ENCODE peak calls at places on chromosomes 3 and 15, in four cellular contexts. B, Z, R and P are unnamed samples.
A peak's percentile ranks its signal among the peaks of the same experiment; 100 is the strongest.

GRCh38 chr3:156180077-156180476 is 59.7 kb downstream of the KCNAB1 start:
- DNase-seq in R (no peak), B (no peak), Z (no peak), P (no peak)

GRCh38 chr3:11390411-11391171 is 118.4 kb downstream of the ATG7 start:
- DNase-seq in R (no peak), Z (no peak), B (no peak), P (no peak)

GRCh38 chr15:71278989-71279756 is 163.9 kb downstream of the THSD4 start:
- DNase-seq in B (no peak), Z (peak; percentile 94), R (peak; percentile 78), P (peak; percentile 42)

GRCh38 chr3:22276351-22276750 is 525.3 kb upstream of the ZNF385D start:
- DNase-seq in R (no peak), B (no peak), Z (no peak), P (no peak)

GRCh38 chr3:45226206-45226915 is at the start of gene TMEM158:
- DNase-seq in Z (peak; percentile 84), R (peak; percentile 86), B (peak; percentile 72), P (peak; percentile 41)

GRCh38 chr3:170740726-170741591 is 129.0 kb downstream of the RPL22L1 start:
- DNase-seq in B (no peak), R (peak; percentile 28), Z (peak; percentile 70), P (no peak)

GRCh38 chr15:72271895-72272212 is 500 bp downstream of the PARP6 start:
- DNase-seq in Z (no peak), R (peak; percentile 64), B (no peak), P (no peak)

GRCh38 chr3:134874737-134875413 is 79.8 kb downstream of the EPHB1 start:
- DNase-seq in Z (no peak), B (no peak), R (no peak), P (no peak)

GRCh38 chr3:179278151-179278550 is 27.2 kb upstream of the KCNMB3 start:
- DNase-seq in B (no peak), R (no peak), Z (no peak), P (no peak)

GRCh38 chr3:71057526-71057894 is 526.0 kb downstream of the FOXP1 start:
- DNase-seq in B (no peak), R (no peak), Z (no peak), P (no peak)

GRCh38 chr3:100230715-100231114 is 30.1 kb upstream of the TBC1D23 start:
- DNase-seq in Z (no peak), R (no peak), B (no peak), P (no peak)

GRCh38 chr15:65917407-65917756 is 48.1 kb downstream of the RAB11A start:
- DNase-seq in Z (peak; percentile 46), B (no peak), R (no peak), P (no peak)

GRCh38 chr3:18444597-18445420 is 19.7 kb upstream of the SATB1 start:
- DNase-seq in B (peak; percentile 78), R (peak; percentile 65), Z (no peak), P (no peak)

GRCh38 chr15:35973019-35973418 is 427.1 kb upstream of the DPH6 start:
- DNase-seq in Z (no peak), R (no peak), B (no peak), P (no peak)

GRCh38 chr3:101780661-101781060 is 1.6 kb downstream of the NXPE3 start:
- DNase-seq in Z (no peak), R (peak; percentile 53), B (no peak), P (no peak)

GRCh38 chr15:41820791-41821423 is 7.0 kb upstream of the JMJD7 start:
- DNase-seq in B (no peak), Z (peak; percentile 69), R (no peak), P (no peak)

GRCh38 chr3:124600765-124601164 is 129.5 kb upstream of the UMPS start:
- DNase-seq in B (no peak), R (no peak), Z (no peak), P (no peak)

GRCh38 chr3:177977381-177978158 is 558.7 kb upstream of the KCNMB2 start:
- DNase-seq in B (no peak), R (peak; percentile 20), Z (no peak), P (no peak)

GRCh38 chr3:142866841-142867631 is 21.8 kb downstream of the PCOLCE2 start:
- DNase-seq in R (no peak), B (no peak), Z (no peak), P (no peak)

GRCh38 chr3:16667633-16668032 is 62.4 kb upstream of the DAZL start:
- DNase-seq in B (no peak), Z (no peak), R (no peak), P (no peak)

GRCh38 chr15:93942140-93942808 is 289.1 kb upstream of the MCTP2 start:
- DNase-seq in R (no peak), B (no peak), Z (no peak), P (no peak)

GRCh38 chr15:60223161-60223560 is 174.6 kb downstream of the ANXA2 start:
- DNase-seq in R (no peak), B (no peak), Z (no peak), P (no peak)

GRCh38 chr3:114803042-114803695 is 343.9 kb downstream of the ZBTB20 start:
- DNase-seq in R (no peak), B (no peak), Z (no peak), P (no peak)

GRCh38 chr3:101131767-101132166 is 138.5 kb upstream of the ABI3BP start:
- DNase-seq in B (no peak), Z (no peak), R (no peak), P (no peak)